ENCODE peak calls at places on chromosomes 3 and 15, in eight cellular contexts. O is heart left ventricle; G is OCI-M1; Y is NCI-H1417; K is CD8-positive, alpha-beta T cell; N is stimulated activated CD4-positive, alpha-beta T cell treated with anti-CD3 and anti-CD28 coated beads, Interleukin-12 subunit alpha, Interleukin-12 subunit beta, amount 100 ng/mL, for 4 hours; U is colonic mucosa; W is GM13977. H is an unnamed sample.

GRCh38 chr15:70023769-70024491 is 73.8 kb downstream of the TLE3 start:
- DNase-seq in W (no peak), N (no peak), Y (no peak), K (no peak), O (peak), G (no peak), U (no peak), H (no peak)

GRCh38 chr3:148911173-148911572 is 46.1 kb downstream of the CPA3 start:
- DNase-seq in Y (no peak), W (no peak), O (no peak), N (no peak), K (no peak), U (no peak), G (no peak), H (no peak)

GRCh38 chr3:48024401-48024800 is 8.2 kb upstream of the MAP4 start:
- DNase-seq in G (no peak), N (no peak), K (no peak), W (no peak), Y (no peak), U (no peak), O (no peak), H (no peak)

GRCh38 chr3:78912687-78913086 is 855.1 kb downstream of the ROBO1 start:
- DNase-seq in K (no peak), Y (no peak), O (no peak), G (no peak), U (no peak), W (no peak), N (no peak), H (no peak)

GRCh38 chr3:197784019-197784585 is 7.0 kb upstream of the LRCH3 start:
- DNase-seq in N (no peak), G (no peak), Y (no peak), W (no peak), O (no peak), K (no peak), U (no peak), H (no peak)

GRCh38 chr15:59364238-59364637 is 8.4 kb downstream of the MYO1E start:
- DNase-seq in U (no peak), Y (no peak), W (no peak), N (no peak), K (no peak), O (no peak), G (no peak), H (no peak)

GRCh38 chr3:46878796-46879436 is 1.4 kb downstream of the PTH1R start:
- DNase-seq in G (no peak), Y (no peak), U (no peak), O (no peak), K (no peak), W (no peak), N (no peak), H (no peak)

GRCh38 chr15:31523027-31523654 is 196.5 kb downstream of the KLF13 start:
- DNase-seq in W (no peak), N (no peak), Y (no peak), K (no peak), U (no peak), G (no peak), O (no peak), H (no peak)

GRCh38 chr3:79368403-79368802 is 399.4 kb downstream of the ROBO1 start:
- DNase-seq in Y (no peak), G (no peak), N (no peak), K (no peak), O (no peak), W (no peak), U (no peak), H (no peak)

GRCh38 chr3:53318522-53318921 is 28.8 kb downstream of the DCP1A start:
- DNase-seq in Y (no peak), N (no peak), U (no peak), G (no peak), O (no peak), W (no peak), K (no peak), H (no peak)

GRCh38 chr3:16309558-16309957 is 44.5 kb downstream of the OXNAD1 start:
- DNase-seq in U (peak), Y (no peak), K (peak), G (peak), N (no peak), O (no peak), W (no peak), H (no peak)

GRCh38 chr3:22585504-22585903 is 617.6 kb upstream of the UBE2E2 start:
- DNase-seq in U (no peak), O (no peak), Y (no peak), N (no peak), W (no peak), K (no peak), G (peak), H (no peak)

GRCh38 chr15:41411441-41411840 is 5.5 kb upstream of the RTF1 start:
- DNase-seq in G (no peak), N (no peak), W (no peak), K (no peak), U (no peak), O (no peak), Y (no peak), H (no peak)

GRCh38 chr3:101379695-101380376 is 59.5 kb upstream of the IMPG2 start:
- DNase-seq in N (no peak), U (no peak), K (no peak), O (no peak), W (peak), G (peak), Y (no peak), H (no peak)

GRCh38 chr15:77014137-77015081 is 19.5 kb downstream of the PSTPIP1 start:
- DNase-seq in U (no peak), W (peak), G (no peak), K (peak), O (peak), Y (no peak), N (no peak), H (no peak)